ENCODE peak calls at places on chromosomes 11 and 22, in seven cellular contexts. S is SJSA1, M is heart left ventricle, C is DMS79 treated with DMSO at 0.1 percent for 48 hours, U is neuronal stem cell, Q is Daoy, G is lung microvascular endothelial cell. F is an unnamed sample.

GRCh38 chr11:117923773-117924172 is 5.4 kb downstream of the TMPRSS13 start:
- DNase-seq in M (no peak), C (no peak), G (no peak), S (no peak), Q (no peak), U (no peak), F (no peak)

GRCh38 chr11:35549787-35550186 is 24.4 kb upstream of the PAMR1 start:
- DNase-seq in C (peak; percentile 44), G (no peak), U (peak; percentile 27), Q (peak; percentile 93), S (peak; percentile 90), M (no peak), F (no peak)

GRCh38 chr22:24471570-24471969 is 23.6 kb upstream of the UPB1 start:
- DNase-seq in Q (peak; percentile 49), C (no peak), G (no peak), M (peak; percentile 80), U (no peak), S (no peak), F (peak; percentile 76)

GRCh38 chr11:1766719-1767398 is 3.1 kb upstream of the CTSD start:
- DNase-seq in M (peak; percentile 47), C (no peak), S (no peak), G (no peak), U (no peak), Q (no peak), F (no peak)

GRCh38 chr11:58963551-58964075 is 24.3 kb downstream of the GLYATL1 start:
- DNase-seq in C (no peak), S (no peak), U (peak; percentile 61), Q (peak; percentile 61), G (no peak), M (peak; percentile 58), F (no peak)

GRCh38 chr11:134527382-134528243 is 115.6 kb upstream of the B3GAT1 start:
- DNase-seq in S (peak; percentile 3), G (no peak), Q (no peak), C (no peak), M (no peak), U (no peak), F (no peak)

GRCh38 chr11:7056828-7057513 is 31.8 kb upstream of the RBMXL2 start:
- DNase-seq in Q (no peak), G (no peak), S (no peak), U (no peak), M (no peak), C (no peak), F (no peak)

GRCh38 chr11:2987881-2988280 is 4.2 kb downstream of the NAP1L4 start:
- DNase-seq in C (no peak), M (no peak), U (no peak), Q (no peak), G (no peak), S (no peak), F (no peak)

GRCh38 chr11:70587095-70587389 is 188.7 kb downstream of the CTTN start:
- DNase-seq in G (no peak), C (no peak), S (no peak), Q (no peak), U (no peak), M (peak; percentile 38), F (no peak)

GRCh38 chr22:35873426-35873825 is 155.2 kb downstream of the RBFOX2 start:
- DNase-seq in S (no peak), Q (no peak), M (no peak), U (no peak), C (no peak), G (no peak), F (no peak)

GRCh38 chr22:47391169-47392053 is 629.0 kb downstream of the TBC1D22A start:
- DNase-seq in S (no peak), M (peak; percentile 42), Q (no peak), C (no peak), U (no peak), G (no peak), F (no peak)

GRCh38 chr11:107563702-107564101 is 1.8 kb downstream of the ALKBH8 start:
- DNase-seq in U (no peak), G (peak; percentile 73), C (peak; percentile 63), S (no peak), M (no peak), Q (peak; percentile 60), F (no peak)

GRCh38 chr11:47329431-47329993 is 23.0 kb downstream of the MYBPC3 start:
- DNase-seq in M (no peak), C (no peak), U (no peak), S (peak; percentile 36), G (peak; percentile 23), Q (no peak), F (no peak)

GRCh38 chr11:79040348-79040747 is 400.5 kb downstream of the TENM4 start:
- DNase-seq in M (no peak), S (no peak), G (no peak), U (no peak), C (no peak), Q (peak; percentile 39), F (no peak)

GRCh38 chr22:28883917-28884753 is 763 bp downstream of the ZNRF3 start:
- DNase-seq in U (peak; percentile 21), S (peak; percentile 45), G (peak; percentile 56), Q (peak; percentile 50), C (no peak), M (peak; percentile 66), F (peak; percentile 74)

GRCh38 chr11:20336056-20336455 is 27.5 kb upstream of the HTATIP2 start:
- DNase-seq in U (no peak), G (no peak), M (no peak), Q (no peak), S (no peak), C (no peak), F (no peak)

GRCh38 chr11:129985823-129986222 is 16.8 kb downstream of the PRDM10 start:
- DNase-seq in G (no peak), Q (no peak), S (no peak), C (no peak), U (no peak), M (no peak), F (no peak)

F was measured in Right ventricle myocardium inferior.